ENCODE peak calls at places on chromosome 12, in seven cellular contexts. G is Karpas-422, E is NAMALWA, J is ovary, F is GM12891, B is tibial nerve, O is NCI-H1694. P is an unnamed sample.

GRCh38 chr12:112303004-112303403 is 79.2 kb downstream of the HECTD4 start:
- DNase-seq in G (no peak), E (peak), J (no peak), F (peak), B (no peak), O (no peak), P (peak)

GRCh38 chr12:124869011-124869665 is 5.5 kb upstream of the SCARB1 start:
- DNase-seq in G (no peak), E (peak), J (no peak), F (no peak), B (no peak), O (no peak), P (no peak)

GRCh38 chr12:16563519-16563918 is 42.4 kb downstream of the LMO3 start:
- DNase-seq in G (no peak), E (no peak), J (no peak), F (no peak), B (no peak), O (no peak), P (no peak)

GRCh38 chr12:51974646-51975045 is 23.1 kb downstream of the ACVR1B start:
- DNase-seq in G (no peak), E (no peak), J (no peak), F (no peak), B (no peak), O (no peak), P (no peak)

GRCh38 chr12:104358353-104359003 is 54.9 kb downstream of the EID3 start:
- DNase-seq in G (peak), E (peak), J (peak), F (peak), B (peak), O (peak), P (peak)

GRCh38 chr12:48296586-48297396 is 53.9 kb downstream of the ZNF641 start:
- DNase-seq in G (no peak), E (no peak), J (peak), F (peak), B (peak), O (no peak), P (peak)

GRCh38 chr12:132151145-132151765 is 7.0 kb downstream of the NOC4L start:
- DNase-seq in G (no peak), E (no peak), J (no peak), F (no peak), B (no peak), O (no peak), P (no peak)

GRCh38 chr12:81963026-81963425 is 203.9 kb upstream of the PPFIA2 start:
- DNase-seq in G (no peak), E (no peak), J (no peak), F (no peak), B (no peak), O (no peak), P (no peak)

P was measured in central memory CD4-positive, alpha-beta T cell.